ENCODE peak calls at places on chromosome 2, in ten cellular contexts. S is prostate gland; B is RPMI7951; L is CD4-positive, alpha-beta T cell; R is K562; Y is dorsolateral prefrontal cortex; U is body of pancreas; D is ovary; J is activated T-cell treated with anti-CD3 and anti-CD28 coated beads for 1 hour; H is stimulated activated naive CD8-positive, alpha-beta T cell treated with anti-CD3 and anti-CD28 coated beads, Interleukin-15, Interleukin-2, amounts not matched to agents 100 U/mL and 50 U/mL, for 24 hours. P is an unnamed sample.

GRCh38 chr2:39481611-39482010 is 44.5 kb upstream of the MAP4K3 start:
- DNase-seq in U (no peak), D (no peak), S (no peak), J (no peak), H (no peak), R (no peak), L (no peak), B (peak), Y (no peak), P (peak)

GRCh38 chr2:29706171-29706690 is 215.2 kb downstream of the ALK start:
- DNase-seq in Y (no peak), U (no peak), S (no peak), L (no peak), R (no peak), B (no peak), D (no peak), H (no peak), J (no peak), P (no peak)

GRCh38 chr2:98009887-98010760 is 14.4 kb upstream of the TMEM131 start:
- DNase-seq in J (no peak), R (no peak), B (no peak), S (no peak), U (no peak), D (no peak), L (no peak), H (no peak), Y (no peak), P (peak)

GRCh38 chr2:160051374-160051800 is 11.0 kb downstream of the PLA2R1 start:
- DNase-seq in Y (no peak), H (no peak), R (no peak), D (no peak), J (no peak), S (no peak), B (no peak), U (no peak), L (no peak), P (no peak)

GRCh38 chr2:7925506-7925905 is 756.4 kb upstream of the ID2 start:
- DNase-seq in Y (no peak), J (no peak), D (no peak), U (no peak), R (no peak), B (no peak), S (no peak), H (no peak), L (no peak), P (no peak)

GRCh38 chr2:232927041-232927792 is 57.2 kb downstream of the SNORC start:
- DNase-seq in H (no peak), Y (no peak), R (no peak), B (peak), L (no peak), D (no peak), J (no peak), S (no peak), U (no peak), P (no peak)

GRCh38 chr2:67917332-67918054 is 145.3 kb downstream of the C1D start:
- DNase-seq in U (no peak), L (no peak), H (no peak), J (no peak), Y (no peak), R (no peak), B (peak), S (no peak), D (no peak), P (peak)

GRCh38 chr2:198098918-198099317 is 294.5 kb downstream of the PLCL1 start:
- DNase-seq in Y (peak), D (no peak), J (no peak), B (no peak), R (peak), H (no peak), L (no peak), U (no peak), S (no peak), P (peak)

GRCh38 chr2:215920244-215921100 is 92.9 kb downstream of the MREG start:
- DNase-seq in U (peak), Y (peak), H (peak), B (peak), S (peak), D (peak), J (peak), R (peak), L (peak), P (peak)

GRCh38 chr2:13968811-13969210 is 663.7 kb upstream of the LRATD1 start:
- DNase-seq in U (no peak), D (no peak), B (peak), H (no peak), J (no peak), R (no peak), S (no peak), Y (no peak), L (no peak), P (no peak)

GRCh38 chr2:159230145-159230877 is 56.2 kb downstream of the WDSUB1 start:
- DNase-seq in H (no peak), L (no peak), D (no peak), U (no peak), S (no peak), Y (peak), B (no peak), J (no peak), R (no peak), P (no peak)

GRCh38 chr2:151765760-151766159 is 31.5 kb upstream of the NEB start:
- DNase-seq in H (no peak), Y (no peak), J (no peak), U (no peak), S (no peak), D (no peak), L (no peak), B (no peak), R (no peak), P (no peak)

GRCh38 chr2:883260-884026 is 67.2 kb upstream of the SNTG2 start:
- DNase-seq in D (no peak), B (no peak), H (no peak), Y (no peak), U (no peak), S (no peak), L (no peak), R (no peak), J (no peak), P (no peak)

GRCh38 chr2:224268441-224268840 is 133.5 kb downstream of the FAM124B start:
- DNase-seq in J (no peak), R (peak), L (no peak), Y (no peak), B (peak), U (no peak), H (no peak), S (peak), D (no peak), P (no peak)

GRCh38 chr2:153595939-153596338 is 117.4 kb upstream of the RPRM start:
- DNase-seq in R (no peak), S (no peak), L (no peak), B (peak), U (peak), J (no peak), H (no peak), D (no peak), Y (no peak), P (no peak)

GRCh38 chr2:24917086-24917485 is 3.0 kb downstream of the ADCY3 start:
- DNase-seq in J (no peak), S (no peak), D (no peak), L (no peak), H (peak), R (peak), B (peak), Y (no peak), U (no peak), P (no peak)

GRCh38 chr2:134774074-134774742 is 55.4 kb upstream of the TMEM163 start:
- DNase-seq in U (no peak), D (no peak), S (no peak), B (peak), R (peak), H (no peak), Y (no peak), L (no peak), J (no peak), P (no peak)

GRCh38 chr2:178152033-178152432 is 39.8 kb downstream of the RBM45 start:
- DNase-seq in B (no peak), R (no peak), Y (no peak), U (peak), H (no peak), J (no peak), L (no peak), D (no peak), S (no peak), P (no peak)

GRCh38 chr2:43127941-43128561 is 98.4 kb downstream of the ZFP36L2 start:
- DNase-seq in Y (no peak), L (no peak), J (no peak), B (no peak), D (no peak), H (no peak), R (no peak), U (no peak), S (no peak), P (no peak)

GRCh38 chr2:24984912-24985311 is 13.2 kb upstream of the DNAJC27 start:
- DNase-seq in D (peak), U (peak), H (no peak), L (no peak), S (no peak), J (no peak), B (no peak), Y (peak), R (no peak), P (peak)

GRCh38 chr2:207083361-207084080 is 82.2 kb downstream of the KLF7 start:
- DNase-seq in B (no peak), L (no peak), Y (no peak), D (no peak), H (no peak), J (no peak), S (no peak), R (no peak), U (no peak), P (no peak)

GRCh38 chr2:46893231-46893943 is 22.2 kb downstream of the MCFD2 start:
- DNase-seq in D (no peak), J (no peak), Y (no peak), S (no peak), R (no peak), L (no peak), H (no peak), U (no peak), B (peak), P (peak)

GRCh38 chr2:239277401-239278085 is 123.3 kb downstream of the HDAC4 start:
- DNase-seq in H (no peak), B (no peak), Y (peak), D (peak), R (no peak), U (no peak), L (no peak), J (no peak), S (no peak), P (no peak)

GRCh38 chr2:232342635-232343565 is 35.7 kb upstream of the ALPP start:
- DNase-seq in H (no peak), R (no peak), U (no peak), J (no peak), S (no peak), Y (no peak), D (no peak), L (no peak), B (no peak), P (no peak)

GRCh38 chr2:85843543-85843942 is 45.2 kb downstream of the ST3GAL5 start:
- DNase-seq in U (peak), J (no peak), R (peak), L (no peak), Y (no peak), B (peak), S (no peak), H (no peak), D (no peak), P (no peak)

GRCh38 chr2:239309398-239310245 is 91.2 kb downstream of the HDAC4 start:
- DNase-seq in B (no peak), U (no peak), H (no peak), Y (peak), L (no peak), R (no peak), J (no peak), D (no peak), S (no peak), P (no peak)

GRCh38 chr2:42924436-42924897 is 132.1 kb upstream of the HAAO start:
- DNase-seq in S (no peak), B (no peak), Y (no peak), J (no peak), H (no peak), D (no peak), R (no peak), L (no peak), U (no peak), P (no peak)

GRCh38 chr2:236498369-236498768 is 71.3 kb upstream of the ACKR3 start:
- DNase-seq in U (no peak), Y (no peak), L (no peak), D (no peak), R (no peak), H (no peak), S (no peak), J (no peak), B (peak), P (no peak)

GRCh38 chr2:60175290-60175689 is 378.2 kb downstream of the BCL11A start:
- DNase-seq in D (no peak), S (no peak), Y (no peak), J (no peak), H (no peak), U (no peak), B (no peak), R (no peak), L (no peak), P (no peak)

GRCh38 chr2:180716186-180717180 is 263.9 kb upstream of the UBE2E3 start:
- DNase-seq in L (no peak), J (no peak), Y (no peak), U (no peak), S (no peak), H (no peak), D (no peak), R (no peak), B (no peak), P (no peak)

GRCh38 chr2:27723372-27724144 is 48.0 kb upstream of the MRPL33 start:
- DNase-seq in Y (peak), D (peak), L (no peak), R (peak), S (peak), H (peak), B (peak), U (peak), J (no peak), P (peak)

GRCh38 chr2:43464546-43464945 is 131.3 kb downstream of the THADA start:
- DNase-seq in D (peak), B (peak), R (no peak), U (peak), Y (no peak), S (no peak), L (no peak), J (no peak), H (no peak), P (peak)

GRCh38 chr2:121999273-121999672 is 243.8 kb downstream of the TSN start:
- DNase-seq in Y (no peak), U (no peak), H (no peak), S (peak), B (peak), R (peak), J (no peak), D (no peak), L (no peak), P (peak)

GRCh38 chr2:240561325-240561971 is 1.3 kb downstream of the DUSP28 start:
- DNase-seq in D (no peak), J (no peak), L (no peak), R (no peak), H (no peak), B (peak), S (peak), Y (no peak), U (peak), P (peak)

GRCh38 chr2:31446848-31447247 is 32.3 kb upstream of the XDH start:
- DNase-seq in Y (no peak), L (no peak), U (no peak), D (no peak), S (no peak), B (peak), R (no peak), H (no peak), J (no peak), P (no peak)

GRCh38 chr2:236872015-236872414 is 213.7 kb upstream of the COPS8 start:
- DNase-seq in Y (no peak), J (no peak), U (no peak), R (no peak), H (no peak), L (no peak), B (no peak), D (no peak), S (no peak), P (no peak)

GRCh38 chr2:98839292-98839691 is 96.7 kb downstream of the CRACDL start:
- DNase-seq in D (no peak), S (no peak), U (no peak), J (no peak), Y (no peak), H (no peak), R (no peak), L (no peak), B (peak), P (no peak)

GRCh38 chr2:221501210-221501882 is 70.8 kb downstream of the EPHA4 start:
- DNase-seq in J (no peak), L (no peak), S (no peak), H (no peak), B (peak), U (no peak), R (no peak), D (no peak), Y (no peak), P (no peak)

GRCh38 chr2:150903461-150903860 is 358.2 kb downstream of the RBM43 start:
- DNase-seq in J (no peak), D (no peak), R (no peak), U (no peak), L (no peak), B (no peak), S (no peak), Y (no peak), H (no peak), P (no peak)